ENCODE peak calls at places on chromosomes 4 and X, in four cellular contexts. X, H, T and N are unnamed samples.

GRCh38 chr4:158571736-158572135 is 50.1 kb downstream of the RXFP1 start:
- DNase-seq in X (no peak), H (no peak), T (no peak), N (no peak)

GRCh38 chr4:21948347-21949072 is at the start of gene KCNIP4:
- DNase-seq in X (no peak), H (peak), T (peak), N (no peak)

GRCh38 chr4:182802621-182803020 is 114.6 kb downstream of the DCTD start:
- DNase-seq in X (no peak), H (no peak), T (no peak), N (no peak)

GRCh38 chr4:8043596-8043995 is 103.9 kb upstream of the AFAP1 start:
- DNase-seq in X (no peak), H (no peak), T (no peak), N (no peak)

GRCh38 chr4:110196206-110196870 is 2.1 kb downstream of the ELOVL6 start:
- DNase-seq in X (peak), H (peak), T (peak), N (peak)

GRCh38 chr4:61838072-61838471 is 637.9 kb downstream of the ADGRL3 start:
- DNase-seq in X (no peak), H (no peak), T (no peak), N (no peak)

GRCh38 chr4:128107766-128108165 is 46.7 kb downstream of the LARP1B start:
- DNase-seq in X (no peak), H (no peak), T (no peak), N (no peak)

GRCh38 chrX:139224953-139225665 is 305.4 kb upstream of the F9 start:
- DNase-seq in X (no peak), H (no peak), T (no peak), N (no peak)

GRCh38 chrX:117063224-117063623 is 600.4 kb upstream of the CT83 start:
- DNase-seq in X (no peak), H (no peak), T (no peak), N (no peak)

GRCh38 chr4:168449740-168450442 is 30.4 kb downstream of the DDX60L start:
- DNase-seq in X (no peak), H (no peak), T (no peak), N (no peak)

GRCh38 chr4:87505862-87506261 is 23.3 kb downstream of the SPARCL1 start:
- DNase-seq in X (no peak), H (no peak), T (no peak), N (no peak)

GRCh38 chr4:109730294-109731051 is 603 bp upstream of the PLA2G12A start:
- DNase-seq in X (no peak), H (no peak), T (peak), N (no peak)

GRCh38 chr4:149371021-149371420 is 444.6 kb downstream of the IQCM start:
- DNase-seq in X (peak), H (peak), T (peak), N (no peak)

GRCh38 chr4:7756561-7757355 is 182.9 kb downstream of the AFAP1 start:
- DNase-seq in X (no peak), H (no peak), T (no peak), N (no peak)

GRCh38 chrX:28120076-28120475 is 138.8 kb upstream of the DCAF8L1 start:
- DNase-seq in X (no peak), H (no peak), T (no peak), N (no peak)
- TF ChIP-seq TAF1 in X (no peak), H (no peak), T (no peak), N (no peak)

DNA sequence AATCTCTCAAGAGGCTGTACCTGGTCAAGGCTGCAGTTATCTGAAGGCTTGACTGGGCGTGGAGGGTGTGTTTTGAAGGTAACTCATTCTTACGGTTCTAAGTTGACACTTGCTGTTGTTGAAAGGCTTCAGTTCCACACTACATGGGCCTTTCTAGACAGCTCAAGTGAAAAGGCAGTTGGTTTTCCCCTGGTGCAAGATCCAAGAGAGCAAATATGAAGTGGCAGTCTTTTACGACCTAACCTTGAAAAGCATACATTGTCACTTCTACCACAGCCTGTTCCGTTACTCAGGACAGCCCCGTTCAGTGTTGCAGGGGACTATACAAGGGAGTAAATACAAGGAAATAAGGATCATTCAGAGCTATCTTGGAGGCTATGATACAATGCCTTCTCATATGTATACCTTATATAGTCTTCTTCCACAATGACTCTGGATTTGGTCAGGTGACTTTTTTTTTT is 46.2 kb downstream of the PDS5A start:
- DNase-seq in X (no peak), H (no peak), T (no peak), N (no peak)
- TF ChIP-seq TAF1 in X (no peak), H (no peak), T (no peak), N (no peak)

GRCh38 chr4:13344216-13344615 is 139.9 kb downstream of the RAB28 start:
- DNase-seq in X (no peak), H (no peak), T (no peak), N (no peak)
- TF ChIP-seq TAF1 in X (no peak), H (no peak), T (no peak), N (no peak)

GRCh38 chr4:178273168-178273567 is 830.9 kb upstream of the AGA start:
- DNase-seq in X (no peak), H (no peak), T (no peak), N (no peak)

GRCh38 chr4:178275671-178276360 is 833.6 kb upstream of the AGA start:
- DNase-seq in X (no peak), H (no peak), T (peak), N (no peak)

DNA sequence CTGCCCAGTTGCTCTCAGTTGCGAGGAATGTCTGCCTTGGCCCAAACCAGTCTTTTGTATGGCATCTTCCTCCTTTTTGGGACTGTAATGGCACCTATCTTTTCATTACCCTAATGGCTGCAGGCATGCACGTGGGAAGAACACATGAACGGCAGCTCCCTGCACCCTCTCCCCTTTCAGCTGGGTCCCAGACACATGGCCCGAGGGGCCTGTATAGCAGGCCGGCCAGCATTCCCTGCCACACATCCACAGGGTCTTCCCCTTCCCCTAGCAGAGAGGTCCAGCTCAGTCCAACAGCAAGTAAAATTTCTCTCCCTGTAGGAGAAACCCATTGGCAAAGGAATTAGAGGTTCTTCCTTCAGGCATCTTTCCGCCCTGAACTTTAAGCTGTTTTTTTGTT is 829.1 kb upstream of the AGA start:
- DNase-seq in X (no peak), H (no peak), T (peak), N (no peak)
- TF ChIP-seq TAF1 in X (no peak), H (no peak), T (no peak), N (no peak)

DNA sequence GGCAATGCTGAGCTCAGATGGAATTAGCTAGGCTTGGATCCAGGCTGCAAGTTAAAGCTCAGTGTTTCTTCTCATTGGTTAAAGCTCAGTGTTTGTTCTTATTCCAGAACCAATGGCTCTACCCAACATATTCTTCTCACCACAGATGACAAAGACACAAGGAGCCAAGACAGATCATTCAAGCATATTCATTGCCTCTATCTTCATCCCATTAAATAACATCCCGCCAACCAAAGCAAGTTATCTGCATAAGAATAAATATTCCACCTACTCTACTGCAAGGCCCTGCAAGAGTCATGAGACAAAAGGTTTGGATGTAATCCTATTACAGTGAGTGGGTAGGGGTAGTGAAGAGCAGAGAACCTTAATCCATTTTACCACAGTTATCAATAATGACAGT is 766.5 kb downstream of the C4orf33 start:
- DNase-seq in X (no peak), H (no peak), T (no peak), N (no peak)
- TF ChIP-seq TAF1 in X (no peak), H (no peak), T (no peak), N (no peak)